ENCODE peak calls at places on chromosome 17, in ten cellular contexts. Q is cardiac muscle cell; N is CD8-positive, alpha-beta T cell; B is heart right ventricle; R is progenitor cell of endocrine pancreas; G is AG04450; P is fibroblast of pulmonary artery; X is esophagus squamous epithelium; V is B cell; I is thoracic aorta. E is an unnamed sample.

GRCh38 chr17:77906377-77906871 is 52.1 kb upstream of the TNRC6C start:
- DNase-seq in G (no peak), I (no peak), N (no peak), Q (no peak), B (no peak), V (no peak), X (no peak), R (no peak), P (no peak), E (peak)

GRCh38 chr17:33647976-33648375 is 354.9 kb upstream of the ASIC2 start:
- DNase-seq in R (no peak), G (no peak), Q (peak), P (peak), B (no peak), N (no peak), V (no peak), I (no peak), X (no peak), E (no peak)

GRCh38 chr17:71600137-71600789 is 520.6 kb upstream of the SOX9 start:
- DNase-seq in X (no peak), B (no peak), Q (peak), V (no peak), R (no peak), G (no peak), N (no peak), P (peak), I (no peak), E (no peak)

GRCh38 chr17:46991618-46992017 is 12.6 kb upstream of the RPRML start:
- DNase-seq in Q (no peak), V (no peak), P (no peak), N (no peak), R (no peak), B (no peak), G (no peak), X (no peak), I (no peak), E (no peak)

GRCh38 chr17:76867578-76868175 is 527 bp upstream of the MGAT5B start:
- DNase-seq in V (no peak), G (no peak), N (no peak), P (peak), R (no peak), B (no peak), Q (peak), X (no peak), I (no peak), E (no peak)

GRCh38 chr17:49434821-49435581 is 20.3 kb upstream of the PHB1 start:
- DNase-seq in B (no peak), P (peak), V (peak), N (no peak), I (no peak), G (no peak), R (peak), X (no peak), Q (peak), E (no peak)

GRCh38 chr17:40320771-40321501 is 12.0 kb downstream of the RARA start:
- DNase-seq in I (no peak), N (peak), V (peak), G (no peak), X (no peak), Q (peak), P (peak), B (peak), R (no peak), E (peak)

GRCh38 chr17:67481808-67482207 is 104.7 kb downstream of the PITPNC1 start:
- DNase-seq in I (no peak), B (no peak), V (no peak), X (no peak), P (peak), Q (peak), G (no peak), R (no peak), N (no peak), E (no peak)

GRCh38 chr17:78665952-78666920 is 89.0 kb upstream of the DNAH17 start:
- DNase-seq in X (no peak), V (no peak), I (no peak), R (no peak), B (no peak), N (no peak), P (no peak), G (no peak), Q (peak), E (no peak)

DNA sequence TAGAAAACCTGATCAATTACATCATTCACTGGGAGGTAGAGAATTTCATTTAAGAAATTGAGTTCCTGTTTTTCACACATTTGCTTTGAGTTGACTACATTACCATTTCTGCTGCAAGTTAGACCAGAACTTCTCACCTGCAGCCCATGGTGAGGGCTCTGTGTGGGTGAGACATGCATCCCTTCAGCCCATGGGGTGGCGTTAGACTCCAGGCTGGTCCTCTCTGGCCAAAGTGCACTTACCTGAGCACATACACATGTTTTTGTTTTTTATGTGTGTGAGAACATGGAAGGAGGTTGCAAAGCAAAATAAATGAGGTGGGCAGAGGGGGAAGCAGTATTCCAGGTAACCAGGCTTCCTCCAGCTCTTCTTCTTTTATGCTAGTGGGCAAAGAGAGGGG is 470.2 kb downstream of the PMP22 start:
- DNase-seq in X (no peak), B (no peak), Q (no peak), N (no peak), G (no peak), P (no peak), I (no peak), V (no peak), R (no peak), E (no peak)
- TF ChIP-seq CTCF in X (no peak), B (no peak), Q (no peak), N (no peak), G (no peak), P (no peak), I (no peak), V (no peak), R (no peak), E (no peak)

GRCh38 chr17:79836952-79837887 is 2.0 kb downstream of the CBX4 start:
- DNase-seq in P (peak), Q (peak), N (no peak), G (no peak), B (peak), R (peak), X (no peak), V (peak), I (no peak), E (peak)
- TF ChIP-seq CTCF in P (peak), Q (peak), N (no peak), G (peak), B (peak), R (peak), X (no peak), V (no peak), I (no peak), E (peak)

GRCh38 chr17:44900894-44901293 is 1.6 kb upstream of the EFTUD2 start:
- DNase-seq in I (no peak), N (no peak), Q (peak), R (no peak), P (peak), V (no peak), X (no peak), G (peak), B (no peak), E (peak)

GRCh38 chr17:44902135-44902760 is 3.0 kb upstream of the EFTUD2 start:
- DNase-seq in N (no peak), B (no peak), Q (no peak), X (no peak), R (no peak), V (no peak), I (no peak), P (no peak), G (no peak), E (no peak)

GRCh38 chr17:44903012-44903685 is 3.9 kb upstream of the EFTUD2 start:
- DNase-seq in B (no peak), R (no peak), V (no peak), I (no peak), P (no peak), Q (no peak), G (no peak), X (no peak), N (no peak), E (no peak)

GRCh38 chr17:44899074-44899782 is at the start of gene EFTUD2:
- DNase-seq in R (peak), V (peak), Q (peak), N (peak), G (peak), B (peak), I (peak), P (peak), X (peak), E (peak)

GRCh38 chr17:44901323-44901965 is 2.2 kb upstream of the EFTUD2 start:
- DNase-seq in R (no peak), B (no peak), G (peak), X (no peak), Q (peak), V (no peak), N (no peak), P (peak), I (no peak), E (no peak)
- TF ChIP-seq CTCF in R (no peak), B (no peak), G (peak), X (no peak), Q (peak), V (no peak), N (no peak), P (peak), I (no peak), E (no peak)

GRCh38 chr17:34852614-34853013 is 108.6 kb downstream of the CCT6B start:
- DNase-seq in I (no peak), R (no peak), X (no peak), Q (no peak), G (no peak), P (no peak), V (no peak), B (no peak), N (no peak), E (no peak)
- TF ChIP-seq CTCF in I (no peak), R (peak), X (no peak), Q (no peak), G (no peak), P (no peak), V (no peak), B (no peak), N (no peak), E (no peak)

DNA sequence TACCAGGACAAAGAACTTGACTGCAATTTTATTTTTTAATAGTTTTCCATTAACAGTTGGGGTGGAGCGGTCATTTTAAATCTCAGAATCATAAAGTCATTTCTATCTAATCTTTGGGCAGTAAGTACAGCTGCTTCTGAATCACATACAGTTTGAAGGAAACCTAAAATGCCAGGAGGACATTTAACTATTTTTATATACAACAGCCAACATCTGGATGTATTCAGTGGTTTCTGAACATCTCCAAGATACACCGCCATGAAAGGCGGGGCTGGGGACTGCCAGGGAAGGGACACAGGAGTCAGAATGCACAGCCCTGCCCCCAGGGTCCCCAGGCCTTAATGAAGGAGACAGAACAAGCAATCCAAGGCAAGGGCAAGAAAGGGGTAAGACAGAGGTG is 392.3 kb downstream of the SLC39A11 start:
- DNase-seq in B (no peak), I (no peak), N (no peak), P (no peak), G (no peak), V (no peak), R (no peak), X (no peak), Q (no peak), E (no peak)
- TF ChIP-seq CTCF in B (no peak), I (no peak), N (no peak), P (no peak), G (no peak), V (no peak), R (no peak), X (no peak), Q (no peak), E (no peak)